ENCODE peak calls at places on chromosomes 7 and 10, in six cellular contexts. I is naive thymus-derived CD4-positive, alpha-beta T cell; Y is CD8-positive, alpha-beta memory T cell; J is uterus; E is left ventricle myocardium inferior; A is Karpas-422. U is an unnamed sample.

GRCh38 chr7:83921798-83922607 is 272.6 kb downstream of the SEMA3A start:
- DNase-seq in Y (no peak), A (no peak), E (no peak), I (no peak), J (no peak), U (no peak)

GRCh38 chr7:141014091-141014490 is 661 bp downstream of the MRPS33 start:
- DNase-seq in A (peak; percentile 50), J (no peak), Y (no peak), E (no peak), I (no peak), U (no peak)

GRCh38 chr10:13180788-13181187 is 19.4 kb downstream of the MCM10 start:
- DNase-seq in J (no peak), I (no peak), A (no peak), Y (no peak), E (no peak), U (no peak)

GRCh38 chr10:52740913-52741675 is 31.5 kb downstream of the MBL2 start:
- DNase-seq in Y (no peak), A (peak; percentile 82), J (no peak), E (no peak), I (no peak), U (no peak)

GRCh38 chr7:114865564-114865963 is 56.3 kb upstream of the MDFIC start:
- DNase-seq in Y (peak; percentile 22), J (peak; percentile 30), A (no peak), I (peak; percentile 12), E (peak; percentile 30), U (peak; percentile 70)

GRCh38 chr7:40899151-40899550 is 764.3 kb downstream of the SUGCT start:
- DNase-seq in Y (no peak), I (no peak), A (no peak), J (peak; percentile 64), E (no peak), U (no peak)

GRCh38 chr10:114068054-114068707 is 24.5 kb downstream of the ADRB1 start:
- DNase-seq in J (no peak), A (no peak), I (no peak), E (no peak), Y (no peak), U (no peak)

GRCh38 chr7:72494807-72495206 is 82.7 kb upstream of the CALN1 start:
- DNase-seq in A (no peak), J (no peak), E (no peak), I (no peak), Y (no peak), U (no peak)

GRCh38 chr7:40694041-40694809 is 559.4 kb downstream of the SUGCT start:
- DNase-seq in A (no peak), E (no peak), J (no peak), Y (no peak), I (no peak), U (no peak)

GRCh38 chr7:80098795-80099194 is 35.8 kb upstream of the GNAI1 start:
- DNase-seq in E (no peak), A (no peak), J (no peak), Y (no peak), I (no peak), U (no peak)

GRCh38 chr10:116073451-116073850 is 199.6 kb downstream of the GFRA1 start:
- DNase-seq in I (no peak), Y (no peak), A (no peak), J (no peak), E (no peak), U (no peak)

GRCh38 chr7:92763636-92764423 is 72.5 kb downstream of the CDK6 start:
- DNase-seq in E (no peak), Y (no peak), I (no peak), J (no peak), A (no peak), U (no peak)

GRCh38 chr7:149253665-149254064 is 8.3 kb upstream of the ZNF783 start:
- DNase-seq in J (no peak), E (no peak), Y (no peak), I (no peak), A (no peak), U (no peak)

GRCh38 chr7:80785961-80786360 is 132.9 kb downstream of the SEMA3C start:
- DNase-seq in A (no peak), Y (no peak), I (no peak), J (no peak), E (no peak), U (no peak)

GRCh38 chr7:73727963-73728362 is 8.5 kb upstream of the STX1A start:
- DNase-seq in E (no peak), J (no peak), I (no peak), A (no peak), Y (no peak), U (no peak)

GRCh38 chr10:70599319-70599718 is 3.2 kb downstream of the PRF1 start:
- DNase-seq in A (no peak), J (no peak), E (no peak), I (no peak), Y (no peak), U (no peak)

GRCh38 chr7:95357623-95358022 is 33.3 kb upstream of the PON1 start:
- DNase-seq in I (no peak), J (no peak), A (no peak), Y (no peak), E (no peak), U (no peak)

GRCh38 chr7:146635200-146636032 is 518.8 kb downstream of the CNTNAP2 start:
- DNase-seq in E (no peak), A (no peak), I (no peak), Y (no peak), J (no peak), U (no peak)

GRCh38 chr7:107857541-107857912 is 33.5 kb upstream of the DLD start:
- DNase-seq in I (no peak), E (no peak), Y (no peak), J (no peak), A (no peak), U (no peak)

GRCh38 chr10:11608159-11608966 is 3.1 kb downstream of the USP6NL start:
- DNase-seq in A (peak; percentile 88), E (no peak), Y (no peak), I (no peak), J (no peak), U (no peak)

GRCh38 chr10:59283456-59284082 is 78.8 kb downstream of the FAM13C start:
- DNase-seq in I (no peak), A (no peak), E (no peak), Y (no peak), J (no peak), U (no peak)

GRCh38 chr10:70579234-70580002 is 23.1 kb downstream of the PRF1 start:
- DNase-seq in Y (no peak), J (no peak), I (no peak), A (no peak), E (no peak), U (peak; percentile 13)

GRCh38 chr10:8873310-8873709 is 818.8 kb downstream of the GATA3 start:
- DNase-seq in E (no peak), Y (no peak), I (no peak), J (no peak), A (no peak), U (no peak)

GRCh38 chr10:48672596-48673255 is 11.9 kb upstream of the WDFY4 start:
- DNase-seq in A (no peak), E (no peak), Y (no peak), I (no peak), J (no peak), U (no peak)

DNA sequence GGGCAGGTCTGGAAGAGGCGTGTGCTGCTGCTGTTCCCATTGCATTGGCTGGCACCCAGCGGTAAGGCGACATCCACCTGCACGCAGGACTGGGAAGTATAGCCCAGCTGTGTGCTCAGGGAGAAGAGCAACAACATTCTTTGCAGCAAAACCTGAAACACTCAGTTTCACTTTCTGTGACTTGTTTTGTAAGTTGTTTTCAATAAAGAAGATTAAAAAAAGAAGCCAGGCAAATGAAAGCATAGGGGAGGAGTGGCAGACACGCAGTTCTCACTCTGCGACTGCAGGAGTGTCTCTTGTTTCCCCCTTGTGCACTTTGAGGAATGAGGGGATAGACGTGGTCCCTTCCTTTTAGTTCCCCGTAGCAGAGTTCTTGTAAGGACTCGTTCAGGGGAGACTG is 5.8 kb downstream of the FBH1 start:
- DNase-seq in A (no peak), E (no peak), J (no peak), I (peak; percentile 26), Y (no peak), U (no peak)
- H3K4me1 ChIP-seq in A (peaks cover 12% of the 10 kb centered on the region), E (peaks cover 67% of the 10 kb centered on the region), J (no peaks in the 10 kb centered on the region), I (peaks cover 5% of the 10 kb centered on the region), Y (peaks cover 42% of the 10 kb centered on the region), U (peaks cover 3% of the 10 kb centered on the region)

GRCh38 chr10:117424171-117424570 is 48.9 kb upstream of the PDZD8 start:
- DNase-seq in A (no peak), I (no peak), J (no peak), Y (no peak), E (no peak), U (no peak)
- H3K27ac ChIP-seq in A (no peak overlapping the region), I (no peak overlapping the region), J (no peak overlapping the region), Y (no peak overlapping the region), E (no peak overlapping the region), U (no peak overlapping the region)

GRCh38 chr10:78038105-78038504 is 4.4 kb downstream of the RPS24 start:
- DNase-seq in A (no peak), I (no peak), J (no peak), Y (no peak), E (no peak), U (no peak)
- H3K4me1 ChIP-seq in A (peaks cover 79% of the 10 kb centered on the region), I (peaks cover 34% of the 10 kb centered on the region), J (peaks cover 9% of the 10 kb centered on the region), Y (peaks cover 47% of the 10 kb centered on the region), E (peaks cover 61% of the 10 kb centered on the region), U (no peaks in the 10 kb centered on the region)

DNA sequence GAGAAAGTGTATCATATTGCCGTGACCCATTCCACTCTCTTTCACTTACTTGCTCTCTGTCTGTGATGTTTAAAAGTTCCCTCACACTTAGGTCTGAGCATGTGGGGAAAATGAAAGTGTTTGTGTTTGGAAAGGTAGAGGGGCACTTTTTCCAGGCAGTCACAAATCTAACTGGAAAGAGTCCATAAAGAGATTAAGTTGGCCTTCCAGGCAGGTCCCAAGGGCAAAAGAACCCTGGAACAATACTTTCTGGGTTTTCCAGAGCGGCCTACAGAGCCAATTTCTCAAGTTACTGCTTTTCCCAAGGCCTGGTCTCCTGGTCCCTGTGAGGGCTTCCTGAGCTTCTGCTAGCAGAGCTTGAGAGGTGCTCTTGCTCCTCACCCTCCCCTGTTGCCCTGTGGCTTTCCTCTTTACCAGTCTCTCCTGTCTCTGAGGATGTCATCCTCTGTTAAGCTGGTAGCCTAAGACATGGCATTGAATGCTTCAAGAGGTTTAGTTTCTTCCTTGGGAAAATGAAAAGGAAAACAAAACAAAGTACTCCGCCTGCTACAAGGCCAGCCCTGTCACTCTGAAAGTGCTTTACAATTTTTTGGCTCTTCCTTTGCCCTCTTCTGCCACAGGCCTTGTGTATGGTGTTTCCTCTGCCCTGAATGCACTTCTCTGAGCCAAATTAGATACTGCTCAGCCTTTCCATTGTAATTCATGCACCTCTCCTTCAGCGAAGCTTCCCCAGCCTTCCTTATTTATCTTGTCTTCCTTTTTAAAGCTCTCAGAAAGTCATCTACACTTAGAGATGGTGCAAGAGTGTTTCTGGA is 20.1 kb downstream of the TES start:
- DNase-seq in Y (no peak), I (no peak), J (no peak), E (no peak), A (no peak), U (no peak)
- H3K27ac ChIP-seq in Y (no peak overlapping the region), I (peak overlapping the region; percentile 27), J (peak overlapping the region; percentile 88), E (peak overlapping the region; percentile 83), A (no peak overlapping the region), U (peak overlapping the region; percentile 99)

GRCh38 chr10:79082035-79082373 is 13.2 kb downstream of the ZMIZ1 start:
- DNase-seq in J (no peak), E (no peak), A (no peak), Y (no peak), I (no peak), U (no peak)
- H3K4me1 ChIP-seq in J (peaks cover 59% of the 10 kb centered on the region), E (peaks cover 100% of the 10 kb centered on the region), A (peaks cover 81% of the 10 kb centered on the region), Y (peaks cover 26% of the 10 kb centered on the region), I (no peaks in the 10 kb centered on the region), U (no peaks in the 10 kb centered on the region)

GRCh38 chr7:121420976-121421375 is 24.9 kb upstream of the FAM3C start:
- DNase-seq in E (no peak), J (no peak), Y (no peak), I (no peak), A (no peak), U (no peak)
- H3K27ac ChIP-seq in E (no peak overlapping the region), J (no peak overlapping the region), Y (no peak overlapping the region), I (no peak overlapping the region), A (no peak overlapping the region), U (no peak overlapping the region)

U was measured in aorta.